ENCODE peak calls at places on chromosome 21, in five cellular contexts. P is NT2/D1, N is MM.1S, M is DND-41, H is left ventricle myocardium inferior. J is an unnamed sample. For H3K9me3, the result is how much of the 10 kb centered on the place peaks cover.

GRCh38 chr21:45957551-45957950 is 24.0 kb upstream of the COL6A1 start:
- DNase-seq in P (no peak), N (no peak), M (no peak), H (no peak), J (no peak)

GRCh38 chr21:42609806-42610205 is 43.6 kb upstream of the PDE9A start:
- DNase-seq in P (no peak), N (no peak), M (peak), H (no peak), J (no peak)

GRCh38 chr21:44365967-44366585 is 12.7 kb downstream of the TRPM2 start:
- DNase-seq in P (no peak), N (no peak), M (no peak), H (no peak), J (no peak)

GRCh38 chr21:45700461-45700860 is 56.9 kb downstream of the PCBP3 start:
- DNase-seq in P (no peak), N (no peak), M (no peak), H (no peak), J (no peak)

GRCh38 chr21:32712043-32712442 is 15.8 kb downstream of the SYNJ1 start:
- DNase-seq in P (no peak), N (peak), M (peak), H (no peak), J (no peak)

GRCh38 chr21:38679531-38679930 is 126.2 kb upstream of the ETS2 start:
- DNase-seq in P (no peak), N (peak), M (no peak), H (no peak), J (no peak)

GRCh38 chr21:37783016-37783415 is 133.2 kb downstream of the KCNJ6 start:
- DNase-seq in P (no peak), N (no peak), M (no peak), H (no peak), J (no peak)

GRCh38 chr21:29299906-29300546 is 1.3 kb downstream of the BACH1 start:
- DNase-seq in P (no peak), N (peak), M (peak), H (peak), J (peak)

GRCh38 chr21:15192243-15192642 is 127.4 kb upstream of the NRIP1 start:
- DNase-seq in P (no peak), N (no peak), M (no peak), H (no peak), J (no peak)

GRCh38 chr21:43930848-43931384 is 65.9 kb downstream of the AGPAT3 start:
- DNase-seq in P (no peak), N (no peak), M (no peak), H (no peak), J (no peak)

GRCh38 chr21:25487046-25487594 is 120.2 kb downstream of the MRPL39 start:
- DNase-seq in P (no peak), N (no peak), M (no peak), H (no peak), J (no peak)

GRCh38 chr21:44681861-44682579 is at the start of gene KRTAP12-1:
- DNase-seq in P (no peak), N (no peak), M (no peak), H (no peak), J (no peak)

GRCh38 chr21:45180289-45180599 is 105.9 kb downstream of the ADARB1 start:
- DNase-seq in P (no peak), N (no peak), M (no peak), H (no peak), J (no peak)

GRCh38 chr21:38712076-38712475 is 93.7 kb upstream of the ETS2 start:
- DNase-seq in P (peak), N (no peak), M (peak), H (no peak), J (peak)

GRCh38 chr21:45265721-45266517 is 21.8 kb downstream of the POFUT2 start:
- DNase-seq in P (no peak), N (no peak), M (no peak), H (no peak), J (no peak)

GRCh38 chr21:43904316-43904925 is 39.4 kb downstream of the AGPAT3 start:
- DNase-seq in P (no peak), N (no peak), M (no peak), H (no peak), J (no peak)

GRCh38 chr21:24994717-24995116 is 612.6 kb downstream of the MRPL39 start:
- DNase-seq in P (no peak), N (peak), M (no peak), H (no peak), J (no peak)

GRCh38 chr21:46437096-46437498 is 21.6 kb upstream of the DIP2A start:
- DNase-seq in P (no peak), N (no peak), M (no peak), H (no peak), J (no peak)

GRCh38 chr21:37907076-37907475 is 9.2 kb downstream of the KCNJ6 start:
- DNase-seq in P (no peak), N (no peak), M (no peak), H (no peak), J (no peak)

GRCh38 chr21:44305691-44306090 is 5.8 kb downstream of the PFKL start:
- DNase-seq in P (no peak), N (no peak), M (no peak), H (no peak), J (no peak)

GRCh38 chr21:38351961-38352521 is 95.2 kb downstream of the KCNJ15 start:
- DNase-seq in P (peak), N (no peak), M (no peak), H (no peak), J (no peak)

GRCh38 chr21:33047231-33047630 is 21.5 kb downstream of the OLIG2 start:
- DNase-seq in P (no peak), N (no peak), M (no peak), H (no peak), J (no peak)

GRCh38 chr21:17435565-17436543 is 77.0 kb upstream of the CXADR start:
- DNase-seq in P (no peak), N (no peak), M (no peak), H (no peak), J (no peak)

GRCh38 chr21:37527103-37527502 is 160.5 kb downstream of the DYRK1A start:
- DNase-seq in P (no peak), N (no peak), M (no peak), H (no peak), J (no peak)

GRCh38 chr21:29232601-29233541 is 65.9 kb upstream of the BACH1 start:
- DNase-seq in P (no peak), N (no peak), M (no peak), H (no peak), J (no peak)

GRCh38 chr21:45543710-45544448 is 1.6 kb upstream of the SLC19A1 start:
- DNase-seq in P (no peak), N (no peak), M (peak), H (peak), J (peak)

GRCh38 chr21:29074783-29075182 is 1.3 kb upstream of the CCT8 start:
- DNase-seq in P (no peak), N (no peak), M (no peak), H (no peak), J (no peak)

GRCh38 chr21:33290441-33290840 is 24.3 kb downstream of the IL10RB start:
- DNase-seq in P (no peak), N (no peak), M (no peak), H (no peak), J (no peak)

GRCh38 chr21:24870633-24871032 is 736.6 kb downstream of the MRPL39 start:
- DNase-seq in P (no peak), N (no peak), M (no peak), H (no peak), J (no peak)

GRCh38 chr21:17390575-17390974 is 122.3 kb upstream of the CXADR start:
- DNase-seq in P (no peak), N (no peak), M (no peak), H (no peak), J (no peak)

GRCh38 chr21:36929622-36930021 is 36.8 kb downstream of the HLCS start:
- DNase-seq in P (no peak), N (peak), M (no peak), H (no peak), J (no peak)

GRCh38 chr21:37668462-37669239 is 247.6 kb downstream of the KCNJ6 start:
- DNase-seq in P (peak), N (no peak), M (no peak), H (no peak), J (no peak)

GRCh38 chr21:44708866-44709425 is 2.4 kb downstream of the TSPEAR start:
- DNase-seq in P (no peak), N (no peak), M (no peak), H (no peak), J (no peak)

GRCh38 chr21:43809346-43809799 is 20.0 kb downstream of the RRP1 start:
- DNase-seq in P (no peak), N (no peak), M (no peak), H (no peak), J (no peak)

GRCh38 chr21:46151261-46151988 is 4.0 kb downstream of the FTCD start:
- DNase-seq in P (no peak), N (no peak), M (no peak), H (no peak), J (peak)

GRCh38 chr21:36791150-36791549 is 92.2 kb downstream of the SIM2 start:
- DNase-seq in P (no peak), N (no peak), M (no peak), H (no peak), J (no peak)

GRCh38 chr21:27397578-27397977 is 430.7 kb upstream of the ADAMTS5 start:
- DNase-seq in P (no peak), N (no peak), M (no peak), H (no peak), J (no peak)
- H3K9me3 ChIP-seq in P (under half), N (under half), M (under half), H (under half), J (under half)

GRCh38 chr21:41582298-41582840 is 74.4 kb upstream of the TMPRSS2 start:
- DNase-seq in P (no peak), N (no peak), M (no peak), H (no peak), J (peak)
- H3K9me3 ChIP-seq in P (under half), N (under half), M (under half), H (under half), J (under half)

DNA sequence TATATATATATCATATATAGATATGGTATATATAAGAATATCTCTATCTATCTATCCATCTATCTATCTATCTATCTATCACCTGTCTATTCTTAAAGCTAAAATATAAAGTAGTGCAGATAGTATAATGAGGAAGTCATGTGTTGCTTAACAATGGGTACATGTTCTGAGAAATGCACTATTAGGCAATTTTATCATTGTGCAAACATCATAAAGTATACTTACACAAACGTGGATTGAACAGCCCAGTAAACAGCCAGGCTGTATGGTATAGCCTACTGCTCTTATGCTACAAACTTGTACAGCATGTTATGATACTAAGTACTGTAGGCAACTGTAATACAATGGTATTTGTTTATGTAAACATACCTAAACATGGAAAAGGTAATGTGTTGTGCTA is 621.0 kb upstream of the NCAM2 start:
- DNase-seq in P (no peak), N (no peak), M (no peak), H (no peak), J (no peak)
- H3K9me3 ChIP-seq in P (under half), N (under half), M (under half), H (under half), J (under half)

GRCh38 chr21:34953950-34954349 is 95.2 kb downstream of the RUNX1 start:
- DNase-seq in P (no peak), N (no peak), M (no peak), H (no peak), J (no peak)

GRCh38 chr21:34960672-34961071 is 88.4 kb downstream of the RUNX1 start:
- DNase-seq in P (peak), N (no peak), M (no peak), H (no peak), J (no peak)

GRCh38 chr21:34959607-34960006 is 89.5 kb downstream of the RUNX1 start:
- DNase-seq in P (no peak), N (no peak), M (no peak), H (no peak), J (no peak)

GRCh38 chr21:34956416-34957316 is 92.4 kb downstream of the RUNX1 start:
- DNase-seq in P (no peak), N (no peak), M (no peak), H (no peak), J (no peak)

DNA sequence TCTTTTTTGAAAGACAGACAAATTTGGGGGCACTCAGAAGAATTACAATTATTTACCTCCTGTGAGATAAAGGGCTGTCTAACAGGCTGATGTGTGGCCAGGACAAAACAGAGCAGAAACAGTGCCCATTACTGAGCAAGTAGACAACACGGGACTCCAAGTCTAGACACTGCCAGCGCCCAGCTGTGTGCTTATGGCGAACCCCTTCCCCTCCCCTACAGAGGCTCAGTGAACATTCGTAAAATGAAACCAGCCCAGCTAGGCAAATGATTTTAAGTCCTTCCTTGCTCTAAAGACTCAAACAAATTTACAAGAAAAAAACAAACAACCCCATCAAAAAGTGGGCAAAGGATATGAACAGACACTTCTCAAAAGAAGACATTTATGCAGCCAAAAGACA is 91.1 kb downstream of the RUNX1 start:
- DNase-seq in P (no peak), N (no peak), M (no peak), H (no peak), J (no peak)
- H3K9me3 ChIP-seq in P (under half), N (under half), M (under half), H (under half), J (under half)

DNA sequence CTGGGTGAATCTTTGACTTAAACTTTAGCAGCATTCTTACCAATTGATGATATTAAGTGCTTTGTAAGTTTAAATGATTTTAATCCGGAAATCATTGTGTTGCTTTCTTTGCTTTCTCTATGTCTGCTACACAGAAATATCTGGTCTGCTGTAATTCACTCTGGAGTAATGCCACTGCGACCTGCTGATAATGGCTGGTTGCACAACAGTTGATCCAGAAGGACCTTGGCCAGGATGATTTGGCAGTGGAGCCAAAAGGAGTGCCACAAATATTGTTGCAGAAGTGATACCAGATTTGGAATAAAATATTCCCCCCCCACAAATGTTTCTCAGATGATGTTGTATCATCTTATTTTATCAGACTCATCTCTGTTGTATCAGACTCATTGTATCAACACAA is 2063.9 kb downstream of the MRPL39 start:
- DNase-seq in P (no peak), N (no peak), M (no peak), H (peak), J (no peak)
- H3K9me3 ChIP-seq in P (under half), N (under half), M (under half), H (under half), J (under half)

GRCh38 chr21:21996891-21997290 is 998.7 kb downstream of the NCAM2 start:
- DNase-seq in P (no peak), N (no peak), M (no peak), H (no peak), J (no peak)

DNA sequence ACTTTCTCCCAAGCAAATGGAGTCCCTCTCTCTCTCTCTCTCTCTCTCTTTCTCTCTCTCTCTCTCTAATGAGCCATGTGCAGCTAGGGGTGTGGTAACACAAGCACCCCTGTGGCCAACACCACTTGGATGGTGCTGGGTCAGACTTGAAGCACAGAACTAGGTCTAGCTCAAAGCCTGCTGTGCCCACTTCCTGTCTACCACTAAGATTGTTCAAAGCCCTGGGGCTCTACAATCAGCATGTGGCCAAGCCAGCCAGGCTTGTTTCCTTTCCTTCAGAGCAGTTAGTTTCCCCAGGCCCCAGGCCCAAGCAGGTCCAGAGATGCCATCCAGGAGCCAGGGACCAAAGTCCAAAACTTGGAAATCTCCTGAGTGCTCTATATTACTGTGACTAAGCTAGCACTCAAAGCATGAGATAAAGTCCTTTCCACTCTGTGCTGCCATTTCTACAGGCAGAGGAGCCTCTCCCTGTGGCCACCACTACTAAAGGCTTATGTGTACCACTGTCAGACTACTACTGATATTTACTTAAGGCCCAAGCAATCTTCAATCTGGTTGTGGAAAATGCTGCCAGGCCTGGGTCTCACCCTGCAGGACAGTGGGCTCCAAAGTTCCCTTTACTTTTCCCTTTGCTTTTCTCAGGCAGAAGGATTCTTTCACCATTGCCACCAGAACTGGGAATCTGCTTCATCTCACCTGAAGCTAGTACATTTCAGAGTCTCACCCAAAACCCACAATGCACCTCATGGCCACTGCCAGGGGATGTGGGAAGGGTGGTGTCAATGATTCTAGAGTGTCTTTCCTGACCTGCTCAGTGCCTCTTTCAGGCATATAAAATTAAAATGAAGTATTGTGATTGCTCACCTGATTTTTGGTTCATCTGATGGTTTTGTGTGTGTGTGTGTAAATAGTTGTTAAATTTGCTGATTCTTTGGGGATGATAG is 999.5 kb downstream of the NCAM2 start:
- DNase-seq in P (no peak), N (peak), M (peak), H (no peak), J (no peak)
- H3K9me3 ChIP-seq in P (under half), N (under half), M (under half), H (under half), J (under half)

GRCh38 chr21:31668651-31669491 is 9.4 kb downstream of the SOD1 start:
- DNase-seq in P (no peak), N (no peak), M (no peak), H (no peak), J (no peak)

GRCh38 chr21:31670065-31670464 is 10.6 kb downstream of the SOD1 start:
- DNase-seq in P (no peak), N (no peak), M (no peak), H (no peak), J (no peak)

GRCh38 chr21:31671146-31671716 is 11.7 kb downstream of the SOD1 start:
- DNase-seq in P (no peak), N (no peak), M (no peak), H (no peak), J (no peak)

GRCh38 chr21:31673513-31673912 is 14.0 kb downstream of the SOD1 start:
- DNase-seq in P (no peak), N (no peak), M (no peak), H (no peak), J (no peak)

GRCh38 chr21:31671931-31672330 is 12.4 kb downstream of the SOD1 start:
- DNase-seq in P (no peak), N (no peak), M (no peak), H (no peak), J (no peak)
- H3K9me3 ChIP-seq in P (under half), N (under half), M (under half), H (under half), J (under half)

DNA sequence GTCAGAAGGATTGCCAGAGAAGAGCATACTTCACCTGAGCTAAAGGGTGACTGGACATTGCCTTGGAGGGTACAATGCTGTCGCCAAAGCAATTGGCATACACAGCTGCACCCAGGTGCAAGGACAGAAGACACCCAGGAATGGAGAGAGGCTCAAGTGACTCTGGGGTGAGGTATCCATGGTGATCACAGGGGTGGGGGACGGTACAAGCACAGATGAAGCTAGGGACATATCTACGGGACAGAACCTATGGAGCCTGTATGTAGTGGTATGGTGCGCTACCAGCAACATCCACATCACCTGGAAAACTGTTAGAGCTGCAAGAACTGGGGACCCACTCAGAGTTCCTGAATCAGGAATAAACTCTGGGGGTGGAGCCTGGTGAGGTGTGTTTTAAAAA is 286.1 kb downstream of the PCP4 start:
- DNase-seq in P (no peak), N (no peak), M (no peak), H (no peak), J (no peak)
- H3K9me3 ChIP-seq in P (under half), N (under half), M (under half), H (under half), J (under half)

DNA sequence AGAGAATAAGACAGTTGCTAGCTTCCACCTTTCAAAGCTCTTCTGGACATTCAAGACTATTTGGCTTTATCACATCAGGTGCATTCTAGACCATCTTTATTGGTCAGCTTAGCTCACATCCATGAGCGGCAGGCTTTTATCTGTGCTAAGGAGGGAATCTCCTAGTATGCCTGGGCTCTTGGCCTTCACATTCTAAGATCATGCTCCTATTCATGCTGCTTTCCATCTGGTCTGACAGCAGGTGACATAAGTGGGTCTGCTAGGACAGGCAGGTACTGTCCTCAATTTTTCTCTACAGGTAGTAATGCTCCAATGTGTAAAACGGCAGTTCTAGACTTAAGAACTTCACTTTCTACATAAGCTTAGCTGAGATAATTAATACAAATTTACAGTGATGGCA is 39.2 kb upstream of the ADAMTS1 start:
- DNase-seq in P (no peak), N (no peak), M (no peak), H (no peak), J (no peak)
- H3K9me3 ChIP-seq in P (under half), N (under half), M (under half), H (under half), J (under half)

J was measured in mucosa of descending colon.